ENCODE peak calls at places on chromosomes 13 and 19, in six cellular contexts. D is breast epithelium, L is transverse colon, C is brain microvascular endothelial cell, H is Caco-2, A is AG09319. B is an unnamed sample.

GRCh38 chr13:34654203-34654602 is 287.9 kb upstream of the NBEA start:
- DNase-seq in D (no peak), L (no peak), C (no peak), H (no peak), A (no peak), B (no peak)

GRCh38 chr13:98449273-98449672 is 127.6 kb downstream of the STK24 start:
- DNase-seq in D (no peak), L (no peak), C (no peak), H (no peak), A (no peak), B (no peak)

GRCh38 chr19:9995079-9995478 is 15.2 kb downstream of the COL5A3 start:
- DNase-seq in D (no peak), L (no peak), C (no peak), H (no peak), A (no peak), B (no peak)

GRCh38 chr19:43560687-43561086 is 14.6 kb downstream of the XRCC1 start:
- DNase-seq in D (no peak), L (no peak), C (peak), H (peak), A (no peak), B (no peak)

GRCh38 chr13:21478881-21479808 is 20.0 kb upstream of the ZDHHC20 start:
- DNase-seq in D (no peak), L (peak), C (peak), H (peak), A (peak), B (no peak)

GRCh38 chr13:100707818-100708740 is 33.5 kb upstream of the TMTC4 start:
- DNase-seq in D (no peak), L (no peak), C (no peak), H (no peak), A (no peak), B (no peak)

GRCh38 chr13:47330031-47330430 is 433.2 kb upstream of the HTR2A start:
- DNase-seq in D (no peak), L (no peak), C (no peak), H (no peak), A (no peak), B (no peak)

GRCh38 chr13:49086711-49087110 is 111.0 kb downstream of the FNDC3A start:
- DNase-seq in D (no peak), L (no peak), C (no peak), H (no peak), A (no peak), B (no peak)

GRCh38 chr19:4909172-4909896 is at the start of gene UHRF1:
- DNase-seq in D (no peak), L (peak), C (no peak), H (peak), A (no peak), B (peak)

GRCh38 chr13:25095862-25096453 is at the start of gene PABPC3:
- DNase-seq in D (no peak), L (no peak), C (no peak), H (no peak), A (no peak), B (no peak)

GRCh38 chr13:65836066-65836465 is 1394.1 kb downstream of the PCDH9 start:
- DNase-seq in D (no peak), L (no peak), C (no peak), H (no peak), A (no peak), B (no peak)

GRCh38 chr13:57326532-57326931 is 159.5 kb downstream of the PRR20E start:
- DNase-seq in D (no peak), L (no peak), C (no peak), H (no peak), A (no peak), B (no peak)

GRCh38 chr19:3466630-3467029 is 13.7 kb downstream of the SMIM24 start:
- DNase-seq in D (peak), L (no peak), C (no peak), H (no peak), A (no peak), B (no peak)

GRCh38 chr13:30605052-30605451 is 12.7 kb upstream of the USPL1 start:
- DNase-seq in D (no peak), L (no peak), C (no peak), H (no peak), A (no peak), B (no peak)

GRCh38 chr13:22903925-22904324 is 276.9 kb upstream of the SGCG start:
- DNase-seq in D (no peak), L (no peak), C (no peak), H (no peak), A (no peak), B (no peak)

DNA sequence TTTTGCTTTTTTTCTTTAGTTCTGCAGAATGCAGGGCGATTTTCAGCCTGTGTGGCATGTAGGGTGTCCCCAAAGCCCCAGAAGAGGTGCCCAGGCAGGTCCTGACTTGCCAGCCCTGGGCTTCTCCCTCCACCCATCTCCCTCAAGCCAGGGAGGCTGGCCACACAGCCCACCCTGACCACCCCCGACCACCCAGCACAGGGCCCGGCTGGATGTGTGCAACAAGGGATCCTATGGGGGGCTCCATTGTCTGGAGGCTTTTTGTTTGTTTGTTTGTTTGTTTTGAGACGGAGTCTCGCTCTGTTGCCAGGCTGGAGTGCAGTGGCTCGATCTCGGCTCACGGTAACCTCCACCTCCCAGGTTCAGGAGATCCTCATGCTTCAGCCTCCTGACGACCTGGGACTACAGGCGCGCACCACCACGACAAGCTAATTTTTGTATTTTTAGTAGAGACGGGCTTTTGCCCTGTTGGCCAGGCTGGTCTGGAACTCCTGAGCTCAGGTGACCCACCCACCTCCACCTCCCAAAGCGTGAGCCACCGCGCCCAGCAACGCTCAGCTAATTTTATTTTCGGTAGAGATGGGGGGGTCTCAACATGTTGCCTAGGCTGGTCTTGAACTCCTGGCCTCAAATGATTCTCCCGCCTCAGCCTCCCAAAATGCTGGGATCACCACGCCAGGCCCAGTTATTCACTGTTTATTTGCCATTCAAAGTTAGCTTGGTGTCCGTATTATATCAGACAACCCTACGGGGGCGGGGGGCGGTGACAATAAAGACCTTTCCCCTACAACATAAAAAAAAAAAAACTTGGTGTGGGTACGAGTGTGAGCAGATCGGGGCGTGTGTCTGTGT is 7.8 kb upstream of the MKNK2 start:
- DNase-seq in D (no peak), L (peak), C (no peak), H (no peak), A (no peak), B (no peak)
- TF ChIP-seq CTCF in D (no peak), L (no peak), C (no peak), H (no peak), A (no peak), B (no peak)

GRCh38 chr19:19110410-19111137 is 27.7 kb downstream of the TMEM161A start:
- DNase-seq in D (no peak), L (no peak), C (peak), H (no peak), A (no peak), B (no peak)
- TF ChIP-seq CTCF in D (no peak), L (no peak), C (peak), H (peak), A (no peak), B (no peak)

DNA sequence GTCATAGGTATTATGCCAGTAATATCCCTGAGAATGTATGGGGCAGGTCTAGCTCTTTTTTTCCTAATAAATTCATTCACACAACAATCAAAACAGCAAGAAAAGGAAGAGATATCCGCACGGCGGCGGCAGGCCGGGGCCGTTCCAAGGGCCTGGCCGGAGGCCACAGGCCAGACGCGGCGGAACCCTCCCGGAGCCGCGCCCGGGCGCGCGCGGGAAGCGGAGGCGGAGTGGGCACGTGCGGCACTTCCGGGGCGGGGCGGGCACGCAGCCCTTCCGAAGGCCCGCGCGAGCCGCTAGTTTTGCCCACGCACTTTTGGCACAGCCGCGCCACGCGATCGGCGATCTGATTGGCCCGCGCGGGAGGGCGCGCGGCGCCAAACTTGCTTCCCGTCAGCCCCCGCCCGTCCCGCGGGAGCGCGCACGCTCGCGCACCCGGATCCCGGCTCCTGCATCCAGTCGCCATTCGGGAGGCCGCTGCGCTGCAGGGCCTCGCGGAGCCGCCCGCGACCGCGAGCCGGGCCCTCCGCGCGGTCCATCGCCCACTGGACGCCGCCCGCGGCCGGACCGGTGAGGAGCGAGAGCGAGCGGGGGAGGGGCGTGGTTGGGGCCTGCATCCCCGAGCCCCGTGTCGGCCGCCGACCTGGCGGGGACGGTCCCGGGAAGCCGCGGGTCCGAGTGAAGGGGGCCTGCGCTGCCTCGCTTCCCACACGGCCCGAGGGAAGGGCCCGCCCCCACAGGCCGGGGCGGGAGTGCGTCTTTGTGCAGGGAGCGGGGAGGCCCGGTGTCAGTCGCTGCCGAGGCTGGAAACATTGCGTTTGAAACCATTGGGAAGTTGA is at the start of gene CHAMP1:
- DNase-seq in D (peak), L (peak), C (peak), H (peak), A (peak), B (peak)
- TF ChIP-seq CTCF in D (no peak), L (no peak), C (no peak), H (no peak), A (no peak), B (no peak)

DNA sequence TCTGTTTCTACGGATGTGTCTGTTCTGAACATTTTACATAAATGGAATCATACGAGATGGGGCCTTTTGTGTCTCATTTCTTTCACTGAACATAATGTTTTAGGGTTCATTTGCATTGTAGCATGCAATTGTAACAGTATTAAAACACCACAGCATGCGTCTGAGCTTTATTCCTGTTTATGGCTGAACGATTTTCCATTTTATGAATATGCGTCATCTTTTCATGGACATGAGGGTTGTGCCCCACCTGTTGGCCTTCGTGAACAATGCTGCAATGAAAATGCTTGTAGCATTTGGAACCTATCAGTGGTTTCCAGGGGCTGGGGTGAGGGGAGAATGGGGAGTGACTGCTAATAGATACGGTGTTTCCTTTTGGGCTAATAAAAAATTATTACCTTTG is 5.1 kb downstream of the OR10H1 start:
- DNase-seq in D (no peak), L (peak), C (no peak), H (peak), A (no peak), B (no peak)
- TF ChIP-seq CTCF in D (peak), L (peak), C (no peak), H (peak), A (no peak), B (no peak)

GRCh38 chr13:101752432-101752831 is 300.0 kb downstream of the ITGBL1 start:
- DNase-seq in D (no peak), L (no peak), C (no peak), H (no peak), A (no peak), B (no peak)

GRCh38 chr13:101749584-101749983 is 297.1 kb downstream of the ITGBL1 start:
- DNase-seq in D (no peak), L (no peak), C (no peak), H (no peak), A (no peak), B (no peak)

GRCh38 chr13:101747039-101747438 is 294.6 kb downstream of the ITGBL1 start:
- DNase-seq in D (no peak), L (no peak), C (no peak), H (no peak), A (no peak), B (no peak)

GRCh38 chr13:101755228-101755887 is 302.9 kb downstream of the ITGBL1 start:
- DNase-seq in D (no peak), L (no peak), C (peak), H (no peak), A (no peak), B (no peak)

DNA sequence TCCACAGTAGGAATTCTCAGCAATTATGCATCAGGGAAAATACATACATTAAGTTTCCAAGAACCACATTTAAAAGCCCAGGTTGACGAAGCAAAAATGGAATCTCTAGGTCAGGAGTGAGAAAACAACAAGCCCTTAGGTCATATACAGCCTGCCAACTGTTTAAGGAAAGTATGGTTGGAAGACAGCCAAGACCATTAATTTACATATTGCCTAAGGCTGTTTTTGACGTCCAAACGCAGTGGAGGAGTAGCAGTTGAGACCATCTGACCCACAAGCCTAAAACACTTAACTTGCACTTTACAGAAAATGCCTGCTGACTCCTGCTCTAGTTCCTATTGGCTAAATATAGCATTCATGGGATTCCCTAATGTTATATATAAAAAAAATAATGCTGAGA is 299.0 kb downstream of the ITGBL1 start:
- DNase-seq in D (no peak), L (no peak), C (peak), H (no peak), A (peak), B (no peak)
- TF ChIP-seq CTCF in D (no peak), L (no peak), C (no peak), H (no peak), A (no peak), B (no peak)